ENCODE peak calls at places on chromosomes 12 and 14, in four cellular contexts. One of them, this sample, is unnamed.

GRCh38 chr14:92651793-92652382 is 96.5 kb downstream of the LGMN start:
- DNase-seq in activated T-cell treated with anti-CD3 and anti-CD28 coated beads for 48 hours: peak; percentile 46
- DNase-seq in heart left ventricle: peak; percentile 54
- DNase-seq in occipital lobe: no peak
- DNase-seq in this sample: no peak

GRCh38 chr14:106094654-106095189 is 568.3 kb downstream of the TMEM121 start:
- DNase-seq in occipital lobe: no peak
- DNase-seq in activated T-cell treated with anti-CD3 and anti-CD28 coated beads for 48 hours: peak; percentile 78
- DNase-seq in heart left ventricle: no peak
- DNase-seq in this sample: no peak

GRCh38 chr14:34684578-34684977 is 29.8 kb downstream of the CFL2 start:
- DNase-seq in occipital lobe: no peak
- DNase-seq in heart left ventricle: no peak
- DNase-seq in activated T-cell treated with anti-CD3 and anti-CD28 coated beads for 48 hours: no peak
- DNase-seq in this sample: no peak

GRCh38 chr14:68359862-68360552 is 432.9 kb downstream of the ZFP36L1 start:
- DNase-seq in heart left ventricle: peak; percentile 56
- DNase-seq in activated T-cell treated with anti-CD3 and anti-CD28 coated beads for 48 hours: no peak
- DNase-seq in occipital lobe: no peak
- DNase-seq in this sample: no peak

GRCh38 chr12:95424271-95424994 is 49.5 kb upstream of the METAP2 start:
- DNase-seq in heart left ventricle: peak; percentile 8
- DNase-seq in activated T-cell treated with anti-CD3 and anti-CD28 coated beads for 48 hours: no peak
- DNase-seq in occipital lobe: no peak
- DNase-seq in this sample: no peak

GRCh38 chr14:75077794-75078193 is 8.4 kb downstream of the ZC2HC1C start:
- DNase-seq in occipital lobe: no peak
- DNase-seq in heart left ventricle: no peak
- DNase-seq in activated T-cell treated with anti-CD3 and anti-CD28 coated beads for 48 hours: no peak
- DNase-seq in this sample: no peak

GRCh38 chr12:53500119-53500775 is 836 bp upstream of the TARBP2 start:
- DNase-seq in heart left ventricle: no peak
- DNase-seq in occipital lobe: no peak
- DNase-seq in activated T-cell treated with anti-CD3 and anti-CD28 coated beads for 48 hours: no peak
- DNase-seq in this sample: peak; percentile 29

GRCh38 chr12:111503116-111503515 is 96.0 kb downstream of the ATXN2 start:
- DNase-seq in heart left ventricle: no peak
- DNase-seq in occipital lobe: no peak
- DNase-seq in activated T-cell treated with anti-CD3 and anti-CD28 coated beads for 48 hours: no peak
- DNase-seq in this sample: no peak